ENCODE peak calls at places on chromosomes 4 and X, in five cellular contexts. One of them, this sample, is unnamed.
A peak's percentile ranks its signal among the peaks of the same experiment; 100 is the strongest.

GRCh38 chr4:8774071-8774470 is 97.6 kb downstream of the HMX1 start:
- DNase-seq in activated T-cell treated with anti-CD3 and anti-CD28 coated beads, Interleukin-2, amount 50 U/mL, for 72 hours: no peak
- DNase-seq in right lobe of liver: no peak
- DNase-seq in glutamatergic neuron: peak; percentile 21
- DNase-seq in activated CD4-positive, alpha-beta T cell treated with anti-CD3 and anti-CD28 coated beads, Interleukin-2, amount 50 U/mL, for 1 hour: no peak
- DNase-seq in this sample: no peak

GRCh38 chr4:37431417-37431743 is 186.8 kb downstream of the NWD2 start:
- DNase-seq in right lobe of liver: no peak
- DNase-seq in activated T-cell treated with anti-CD3 and anti-CD28 coated beads, Interleukin-2, amount 50 U/mL, for 72 hours: no peak
- DNase-seq in glutamatergic neuron: no peak
- DNase-seq in activated CD4-positive, alpha-beta T cell treated with anti-CD3 and anti-CD28 coated beads, Interleukin-2, amount 50 U/mL, for 1 hour: no peak
- DNase-seq in this sample: no peak

GRCh38 chr4:77905651-77906263 is 43.1 kb downstream of the MRPL1 start:
- DNase-seq in activated CD4-positive, alpha-beta T cell treated with anti-CD3 and anti-CD28 coated beads, Interleukin-2, amount 50 U/mL, for 1 hour: no peak
- DNase-seq in right lobe of liver: no peak
- DNase-seq in activated T-cell treated with anti-CD3 and anti-CD28 coated beads, Interleukin-2, amount 50 U/mL, for 72 hours: no peak
- DNase-seq in glutamatergic neuron: no peak
- DNase-seq in this sample: no peak

GRCh38 chr4:137656661-137657060 is 124.4 kb upstream of the PCDH18 start:
- DNase-seq in right lobe of liver: no peak
- DNase-seq in activated T-cell treated with anti-CD3 and anti-CD28 coated beads, Interleukin-2, amount 50 U/mL, for 72 hours: no peak
- DNase-seq in activated CD4-positive, alpha-beta T cell treated with anti-CD3 and anti-CD28 coated beads, Interleukin-2, amount 50 U/mL, for 1 hour: no peak
- DNase-seq in glutamatergic neuron: no peak
- DNase-seq in this sample: no peak

GRCh38 chr4:110550260-110550659 is 72.6 kb downstream of the PITX2 start:
- DNase-seq in right lobe of liver: no peak
- DNase-seq in glutamatergic neuron: no peak
- DNase-seq in activated T-cell treated with anti-CD3 and anti-CD28 coated beads, Interleukin-2, amount 50 U/mL, for 72 hours: no peak
- DNase-seq in activated CD4-positive, alpha-beta T cell treated with anti-CD3 and anti-CD28 coated beads, Interleukin-2, amount 50 U/mL, for 1 hour: no peak
- DNase-seq in this sample: no peak

GRCh38 chr4:147355849-147356248 is 125.0 kb upstream of the EDNRA start:
- DNase-seq in activated CD4-positive, alpha-beta T cell treated with anti-CD3 and anti-CD28 coated beads, Interleukin-2, amount 50 U/mL, for 1 hour: no peak
- DNase-seq in activated T-cell treated with anti-CD3 and anti-CD28 coated beads, Interleukin-2, amount 50 U/mL, for 72 hours: no peak
- DNase-seq in right lobe of liver: no peak
- DNase-seq in glutamatergic neuron: no peak
- DNase-seq in this sample: no peak

GRCh38 chrX:153622661-153623309 is 23.8 kb upstream of the CCNQ start:
- DNase-seq in activated CD4-positive, alpha-beta T cell treated with anti-CD3 and anti-CD28 coated beads, Interleukin-2, amount 50 U/mL, for 1 hour: no peak
- DNase-seq in activated T-cell treated with anti-CD3 and anti-CD28 coated beads, Interleukin-2, amount 50 U/mL, for 72 hours: no peak
- DNase-seq in right lobe of liver: peak; percentile 69
- DNase-seq in glutamatergic neuron: no peak
- DNase-seq in this sample: no peak

GRCh38 chrX:72142094-72142843 is 10.6 kb upstream of the RTL5 start:
- DNase-seq in glutamatergic neuron: peak; percentile 58
- DNase-seq in activated T-cell treated with anti-CD3 and anti-CD28 coated beads, Interleukin-2, amount 50 U/mL, for 72 hours: no peak
- DNase-seq in right lobe of liver: no peak
- DNase-seq in activated CD4-positive, alpha-beta T cell treated with anti-CD3 and anti-CD28 coated beads, Interleukin-2, amount 50 U/mL, for 1 hour: no peak
- DNase-seq in this sample: no peak

GRCh38 chrX:21933077-21933476 is 7.4 kb upstream of the SMS start:
- DNase-seq in activated T-cell treated with anti-CD3 and anti-CD28 coated beads, Interleukin-2, amount 50 U/mL, for 72 hours: no peak
- DNase-seq in right lobe of liver: no peak
- DNase-seq in activated CD4-positive, alpha-beta T cell treated with anti-CD3 and anti-CD28 coated beads, Interleukin-2, amount 50 U/mL, for 1 hour: no peak
- DNase-seq in glutamatergic neuron: no peak
- DNase-seq in this sample: no peak

This sample was measured in endothelial cell.